ENCODE peak calls at places on chromosomes 13 and 19, in four cellular contexts. L is fibroblast of pulmonary artery, V is DMS53, C is substantia nigra. Y is an unnamed sample.

GRCh38 chr19:10230155-10230903 is 802 bp downstream of the S1PR2 start:
- DNase-seq in C (no peak), L (peak), V (peak), Y (peak)

GRCh38 chr19:34248941-34249340 is 5.4 kb upstream of the GARRE1 start:
- DNase-seq in C (no peak), L (no peak), V (no peak), Y (no peak)

GRCh38 chr19:38059897-38060296 is 152.9 kb downstream of the SIPA1L3 start:
- DNase-seq in C (no peak), L (peak), V (no peak), Y (peak)

GRCh38 chr13:98083507-98083906 is 59.4 kb upstream of the FARP1 start:
- DNase-seq in C (no peak), V (no peak), L (peak), Y (peak)

GRCh38 chr13:106530907-106531520 is 4.4 kb downstream of the EFNB2 start:
- DNase-seq in L (no peak), C (no peak), V (no peak), Y (peak)

GRCh38 chr19:42311612-42312160 is 1.4 kb upstream of the TMEM145 start:
- DNase-seq in V (peak), L (no peak), C (no peak), Y (no peak)

GRCh38 chr13:38674208-38674607 is 12.7 kb upstream of the FREM2 start:
- DNase-seq in V (peak), C (no peak), L (no peak), Y (no peak)

GRCh38 chr19:45130888-45131615 is 29.7 kb downstream of the NKPD1 start:
- DNase-seq in C (no peak), V (peak), L (no peak), Y (peak)

GRCh38 chr13:112968910-112969691 is at the start of gene MCF2L:
- DNase-seq in V (peak), L (peak), C (no peak), Y (peak)

GRCh38 chr13:33249066-33249465 is 36.5 kb downstream of the STARD13 start:
- DNase-seq in L (peak), V (no peak), C (no peak), Y (peak)

GRCh38 chr13:40665061-40665753 is 1.2 kb downstream of the FOXO1 start:
- DNase-seq in L (no peak), V (peak), C (no peak), Y (no peak)

GRCh38 chr19:19539738-19540703 is 2.0 kb downstream of the CILP2 start:
- DNase-seq in C (no peak), V (peak), L (peak), Y (peak)

GRCh38 chr19:13850910-13851753 is 25.8 kb upstream of the NANOS3 start:
- DNase-seq in V (peak), L (peak), C (peak), Y (peak)

GRCh38 chr19:39293394-39293793 is 2.8 kb upstream of the IFNL1 start:
- DNase-seq in C (no peak), V (no peak), L (no peak), Y (no peak)

GRCh38 chr13:113648218-113648615 is 9.8 kb downstream of the ATP4B start:
- DNase-seq in C (no peak), V (no peak), L (no peak), Y (no peak)

GRCh38 chr19:2164020-2164988 is 571 bp downstream of the DOT1L start:
- DNase-seq in C (no peak), L (no peak), V (peak), Y (peak)

GRCh38 chr19:1847684-1848398 is 442 bp downstream of the REXO1 start:
- DNase-seq in V (peak), L (peak), C (no peak), Y (peak)

GRCh38 chr19:16851031-16851712 is 22.0 kb downstream of the SIN3B start:
- DNase-seq in L (no peak), V (no peak), C (no peak), Y (no peak)

GRCh38 chr19:14580623-14581237 is 2.2 kb upstream of the CLEC17A start:
- DNase-seq in V (no peak), C (no peak), L (no peak), Y (no peak)

GRCh38 chr19:21117041-21117907 is 24.6 kb upstream of the ZNF431 start:
- DNase-seq in L (no peak), C (no peak), V (no peak), Y (no peak)

Y was measured in dermis blood vessel endothelial cell.